ENCODE peak calls at places on chromosomes 13 and 19, in five cellular contexts. Q is thyroid gland, P is testis, A is suprapubic skin, W is body of pancreas. U is an unnamed sample.

GRCh38 chr19:34317311-34317927 is 47.6 kb upstream of the GPI start:
- DNase-seq in A (no peak), Q (peak; percentile 28), P (peak; percentile 38), W (peak; percentile 37), U (no peak)

GRCh38 chr19:45595814-45596213 is 6.2 kb downstream of the GPR4 start:
- DNase-seq in W (no peak), A (no peak), Q (no peak), P (no peak), U (no peak)

GRCh38 chr19:55489711-55490477 is 1.7 kb downstream of the SSC5D start:
- DNase-seq in A (no peak), W (no peak), P (no peak), Q (no peak), U (no peak)

GRCh38 chr13:106361621-106362020 is 173.8 kb downstream of the EFNB2 start:
- DNase-seq in Q (no peak), P (no peak), A (no peak), W (no peak), U (no peak)

GRCh38 chr13:87827479-87827878 is 156.3 kb downstream of the SLITRK5 start:
- DNase-seq in P (no peak), W (no peak), A (no peak), Q (no peak), U (no peak)

GRCh38 chr13:23778879-23779278 is 110.3 kb downstream of the MIPEP start:
- DNase-seq in Q (no peak), W (no peak), P (no peak), A (no peak), U (no peak)

GRCh38 chr13:32783067-32783466 is 196.8 kb downstream of the PDS5B start:
- DNase-seq in W (no peak), A (no peak), Q (no peak), P (no peak), U (no peak)

GRCh38 chr13:50864492-50864891 is 21.0 kb upstream of the DLEU7 start:
- DNase-seq in Q (no peak), W (no peak), A (no peak), P (no peak), U (no peak)

GRCh38 chr19:3186891-3187661 is 1.3 kb downstream of the NCLN start:
- DNase-seq in Q (no peak), P (no peak), A (no peak), W (no peak), U (no peak)
- H3K27ac ChIP-seq in Q (no peak overlapping the region), P (no peak overlapping the region), A (no peak overlapping the region), W (no peak overlapping the region), U (peak overlapping the region; percentile 71)

GRCh38 chr19:39401549-39402416 is 4.9 kb upstream of the ZFP36 start:
- DNase-seq in A (no peak), Q (peak; percentile 35), P (peak; percentile 67), W (peak; percentile 79), U (peak; percentile 69)
- TF ChIP-seq POLR2A in A (peak; percentile 40), Q (no peak), P (no peak), W (peak; percentile 32), U (no peak)

GRCh38 chr13:40101708-40102359 is 446.4 kb downstream of the COG6 start:
- DNase-seq in P (no peak), A (no peak), Q (no peak), W (no peak), U (no peak)
- H3K4me3 ChIP-seq in P (no peak overlapping the region), A (no peak overlapping the region), Q (no peak overlapping the region), W (no peak overlapping the region), U (no peak overlapping the region)

GRCh38 chr19:49850221-49850486 is 805 bp upstream of the PTOV1 start:
- DNase-seq in A (no peak), P (no peak), W (no peak), Q (no peak), U (no peak)
- H3K27ac ChIP-seq in A (peak overlapping the region; percentile 99), P (peak overlapping the region; percentile 97), W (peak overlapping the region; percentile 99), Q (peak overlapping the region; percentile 99), U (peak overlapping the region; percentile 99)

DNA sequence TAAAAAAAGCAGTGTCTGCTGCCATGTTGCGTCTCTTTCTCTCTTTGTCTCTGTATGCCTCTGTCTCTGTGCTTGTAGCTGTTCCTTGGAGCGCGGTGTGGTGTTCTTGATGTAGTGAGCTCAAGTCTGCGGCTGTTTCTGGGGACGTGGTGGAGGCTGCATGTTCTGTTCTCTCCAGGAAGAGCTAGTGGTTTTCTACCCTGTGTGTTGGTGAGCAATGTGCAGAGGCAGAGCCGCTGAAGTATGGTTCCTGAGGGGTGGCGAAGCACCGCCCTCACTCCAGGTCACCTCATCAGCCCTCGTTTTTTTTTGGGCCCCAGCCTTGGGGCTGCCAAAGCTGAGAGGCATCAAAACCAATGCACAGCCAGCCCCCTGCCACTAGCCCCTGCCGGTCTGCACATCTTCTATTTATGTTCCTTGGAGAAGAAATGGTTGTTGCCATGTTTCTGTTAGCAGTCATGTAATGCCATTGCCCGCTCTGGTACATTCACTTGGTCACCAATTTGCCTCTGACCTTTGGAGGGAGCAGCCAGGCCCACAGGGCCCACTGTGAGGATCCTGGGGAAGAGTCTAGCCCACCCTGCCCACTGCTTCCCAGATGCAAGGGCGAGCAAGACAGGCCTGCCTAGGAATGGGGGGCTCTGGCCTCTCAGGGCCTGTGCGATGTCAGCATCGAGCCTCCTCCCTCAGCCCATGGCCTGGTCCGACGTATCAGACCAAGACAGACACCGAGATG is 7.2 kb downstream of the HNRNPL start:
- DNase-seq in Q (no peak), P (no peak), W (peak; percentile 47), A (no peak), U (no peak)
- TF ChIP-seq POLR2A in Q (no peak), P (no peak), W (no peak), A (no peak), U (no peak)